ENCODE peak calls at places on chromosomes 3 and 15, in five cellular contexts. A is H1, Q is HepG2, U is K562, B is GM12878. Y is an unnamed sample.

GRCh38 chr15:38071211-38071972 is 137.0 kb downstream of the TMCO5A start:
- DNase-seq in A (no peak), Q (no peak), U (no peak), B (no peak), Y (no peak)

GRCh38 chr3:56291953-56292352 is 176.3 kb downstream of the ERC2 start:
- DNase-seq in A (no peak), Q (no peak), U (no peak), B (no peak), Y (no peak)

GRCh38 chr15:43218908-43219706 is 1.7 kb downstream of the EPB42 start:
- DNase-seq in A (no peak), Q (no peak), U (peak), B (no peak), Y (peak)

GRCh38 chr3:44414517-44415090 is 62.9 kb downstream of the ZNF445 start:
- DNase-seq in A (no peak), Q (peak), U (no peak), B (no peak), Y (no peak)

GRCh38 chr3:148863297-148863696 is 1.8 kb upstream of the CPA3 start:
- DNase-seq in A (no peak), Q (no peak), U (no peak), B (no peak), Y (no peak)

GRCh38 chr3:78912687-78913086 is 855.1 kb downstream of the ROBO1 start:
- DNase-seq in A (no peak), Q (no peak), U (no peak), B (no peak), Y (no peak)

GRCh38 chr3:157131861-157132260 is 28.1 kb downstream of the CCNL1 start:
- DNase-seq in A (no peak), Q (no peak), U (no peak), B (no peak), Y (no peak)

GRCh38 chr3:150545419-150546225 is 674 bp downstream of the SERP1 start:
- DNase-seq in A (no peak), Q (peak), U (peak), B (no peak), Y (peak)

GRCh38 chr3:152754303-152754702 is 80.6 kb upstream of the P2RY1 start:
- DNase-seq in A (no peak), Q (no peak), U (no peak), B (no peak), Y (no peak)

GRCh38 chr3:66712210-66712609 is 211.4 kb upstream of the LRIG1 start:
- DNase-seq in A (no peak), Q (no peak), U (no peak), B (no peak), Y (peak)

GRCh38 chr3:58175429-58176184 is 35.2 kb downstream of the DNASE1L3 start:
- DNase-seq in A (no peak), Q (peak), U (peak), B (no peak), Y (peak)

GRCh38 chr3:152128356-152128755 is 140.4 kb upstream of the MBNL1 start:
- DNase-seq in A (no peak), Q (no peak), U (no peak), B (no peak), Y (no peak)

GRCh38 chr3:146050700-146051099 is 110.3 kb downstream of the PLOD2 start:
- DNase-seq in A (no peak), Q (no peak), U (no peak), B (no peak), Y (no peak)

GRCh38 chr3:124248471-124249028 is 256.6 kb upstream of the ROPN1 start:
- DNase-seq in A (no peak), Q (no peak), U (peak), B (no peak), Y (no peak)

GRCh38 chr15:91849749-91850161 is 3.8 kb upstream of the SLCO3A1 start:
- DNase-seq in A (no peak), Q (peak), U (peak), B (no peak), Y (peak)

DNA sequence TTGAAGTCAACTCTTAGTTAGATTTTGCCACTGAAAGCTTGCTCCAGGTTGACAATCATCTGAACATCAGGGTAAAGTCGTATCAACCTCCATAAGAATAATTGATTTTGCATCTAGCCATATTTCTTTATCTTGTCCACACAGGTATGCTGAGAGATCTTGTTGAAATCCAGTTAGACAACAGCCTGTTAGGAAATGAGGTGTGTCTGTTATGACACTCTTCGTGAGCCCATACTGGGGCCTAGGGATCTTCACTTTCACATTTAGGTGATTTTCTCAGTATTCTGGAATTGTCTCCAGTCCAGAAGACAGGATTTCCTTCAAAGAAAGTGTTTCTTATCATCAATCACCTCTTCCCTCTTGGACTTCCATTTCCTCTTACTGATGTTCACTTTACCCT is 18.1 kb downstream of the DNAJB11 start:
- DNase-seq in A (no peak), Q (no peak), U (no peak), B (no peak), Y (no peak)
- TF ChIP-seq CREB1 in A (no peak), Q (no peak), U (no peak), B (no peak), Y (no peak)

GRCh38 chr3:144185291-144185690 is 213.7 kb downstream of the DIPK2A start:
- DNase-seq in A (no peak), Q (no peak), U (no peak), B (no peak), Y (no peak)

GRCh38 chr3:144182501-144182900 is 210.9 kb downstream of the DIPK2A start:
- DNase-seq in A (no peak), Q (no peak), U (no peak), B (no peak), Y (no peak)

GRCh38 chr3:144189044-144189443 is 217.4 kb downstream of the DIPK2A start:
- DNase-seq in A (no peak), Q (no peak), U (no peak), B (no peak), Y (peak)

DNA sequence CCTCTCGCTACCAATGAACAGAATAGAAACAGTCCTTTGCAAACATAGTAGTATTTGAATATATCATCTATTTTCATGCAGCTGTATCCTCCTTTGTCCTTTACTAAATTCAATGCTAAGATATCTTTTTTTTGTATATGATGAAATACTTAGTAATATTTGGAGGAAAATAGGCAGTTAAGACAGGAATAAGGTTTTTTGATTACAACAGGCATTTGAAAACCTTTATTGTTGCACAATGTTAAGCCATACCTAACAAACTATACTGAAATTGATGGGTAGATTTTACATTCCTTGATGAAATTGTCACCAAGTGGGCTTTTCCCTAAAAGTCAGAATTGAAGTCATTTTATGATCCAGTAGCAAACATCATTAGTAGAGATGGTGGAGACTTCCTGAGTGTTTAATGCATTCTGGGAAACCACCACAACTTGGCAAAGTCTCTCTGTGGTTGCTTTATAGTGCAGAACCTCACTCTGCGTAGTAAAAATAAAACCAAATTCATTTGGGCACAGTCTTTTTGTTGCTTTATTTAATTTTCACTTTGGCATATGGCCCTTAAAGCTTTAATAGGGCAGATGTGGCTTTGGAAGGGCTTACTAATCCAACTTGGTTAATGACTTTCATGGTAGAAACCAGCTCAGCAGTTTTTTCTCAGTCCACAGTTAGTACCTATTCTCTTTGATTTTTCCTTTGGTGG is 216.1 kb downstream of the DIPK2A start:
- DNase-seq in A (no peak), Q (no peak), U (no peak), B (no peak), Y (no peak)
- H3K4me2 ChIP-seq in A (no peak), Q (no peak), U (no peak), B (no peak), Y (no peak)

GRCh38 chr3:184757010-184757651 is 45.3 kb upstream of the MAGEF1 start:
- DNase-seq in A (no peak), Q (no peak), U (no peak), B (no peak), Y (peak)
- TF ChIP-seq POLR2AphosphoS5 in A (no peak), Q (no peak), U (no peak), B (no peak), Y (no peak)

DNA sequence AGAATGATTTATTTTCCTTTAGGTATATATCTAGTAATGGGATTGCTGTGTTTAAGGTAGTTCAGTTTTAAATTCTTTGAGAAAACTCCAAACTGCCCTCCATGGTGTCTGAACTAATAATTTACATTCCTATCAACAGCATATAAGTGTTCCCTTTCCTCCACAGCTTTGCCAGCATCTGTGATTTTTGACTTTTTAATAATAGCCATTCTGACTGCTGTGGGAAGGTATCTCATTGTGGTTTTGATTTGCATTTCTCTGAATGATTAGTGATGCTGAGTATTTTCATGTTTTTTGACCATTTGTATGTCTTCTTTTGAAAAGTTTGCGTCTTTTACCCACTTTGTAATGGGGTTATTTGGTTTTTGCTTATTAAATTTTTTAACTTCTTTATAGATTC is 571.6 kb upstream of the CCDC54 start:
- DNase-seq in A (no peak), Q (no peak), U (no peak), B (no peak), Y (no peak)
- TF ChIP-seq CREB1 in A (no peak), Q (no peak), U (no peak), B (no peak), Y (no peak)

DNA sequence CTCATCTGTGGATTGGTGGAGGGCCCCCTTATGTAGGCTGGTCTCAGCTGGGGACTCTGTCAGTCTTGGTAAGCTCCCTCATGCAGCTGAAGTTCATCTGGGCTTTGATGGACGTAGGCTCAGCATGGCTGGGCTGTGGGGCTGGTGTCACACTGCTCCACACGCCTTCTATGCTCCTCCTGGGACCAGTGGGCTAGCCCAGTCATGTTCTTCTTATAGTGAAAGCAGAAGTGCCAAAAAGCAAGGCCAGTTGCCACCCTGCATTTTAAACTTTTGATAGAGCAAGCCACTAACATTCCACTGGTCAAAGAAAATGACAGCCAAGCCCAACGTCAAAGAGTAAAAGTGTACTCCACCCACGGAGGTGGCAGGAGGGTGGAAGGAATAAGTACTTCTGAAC is 165.5 kb downstream of the MEX3B start:
- DNase-seq in A (no peak), Q (no peak), U (no peak), B (peak), Y (no peak)
- H3K4me2 ChIP-seq in A (no peak), Q (no peak), U (no peak), B (peak), Y (no peak)

GRCh38 chr3:37795431-37796061 is 66.1 kb upstream of the CTDSPL start:
- DNase-seq in A (no peak), Q (no peak), U (no peak), B (no peak), Y (no peak)

GRCh38 chr3:37793889-37794591 is 67.6 kb upstream of the CTDSPL start:
- DNase-seq in A (no peak), Q (no peak), U (no peak), B (no peak), Y (no peak)
- TF ChIP-seq POLR2AphosphoS5 in A (no peak), Q (no peak), U (no peak), B (no peak), Y (no peak)

GRCh38 chr3:130814691-130815472 is 68.3 kb upstream of the PIK3R4 start:
- DNase-seq in A (no peak), Q (no peak), U (no peak), B (no peak), Y (no peak)

GRCh38 chr3:130816873-130817445 is 70.3 kb upstream of the PIK3R4 start:
- DNase-seq in A (no peak), Q (no peak), U (no peak), B (no peak), Y (no peak)

DNA sequence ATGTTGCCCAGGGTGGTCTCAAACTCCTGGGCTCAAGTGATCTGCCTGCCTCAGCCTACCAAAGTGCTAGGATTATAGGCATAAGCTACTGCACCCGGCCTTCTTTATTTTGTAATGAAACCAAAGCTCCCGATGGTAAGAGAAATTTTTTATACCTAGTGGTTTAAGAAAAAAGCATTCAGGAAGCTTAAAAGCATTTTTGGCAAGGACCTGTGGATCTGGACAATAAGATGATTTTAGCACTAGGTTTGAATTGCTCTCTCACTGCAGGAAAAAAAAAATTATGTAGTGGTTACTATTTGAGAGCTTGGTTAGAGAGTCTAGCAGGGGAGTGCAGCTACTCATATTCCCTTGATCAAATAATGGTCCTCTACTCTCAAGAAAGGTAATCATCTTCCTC is 64.9 kb upstream of the PIK3R4 start:
- DNase-seq in A (no peak), Q (no peak), U (no peak), B (no peak), Y (no peak)
- TF ChIP-seq CREB1 in A (no peak), Q (no peak), U (no peak), B (no peak), Y (no peak)

GRCh38 chr3:105579439-105579838 is 212.7 kb downstream of the ALCAM start:
- DNase-seq in A (no peak), Q (no peak), U (no peak), B (no peak), Y (no peak)

GRCh38 chr3:105584351-105584790 is 217.7 kb downstream of the ALCAM start:
- DNase-seq in A (no peak), Q (no peak), U (no peak), B (no peak), Y (peak)

GRCh38 chr3:105580551-105580950 is 213.8 kb downstream of the ALCAM start:
- DNase-seq in A (no peak), Q (no peak), U (no peak), B (no peak), Y (no peak)

GRCh38 chr3:105582015-105582414 is 215.3 kb downstream of the ALCAM start:
- DNase-seq in A (no peak), Q (no peak), U (no peak), B (no peak), Y (no peak)
- H3K4me2 ChIP-seq in A (no peak), Q (no peak), U (no peak), B (no peak), Y (no peak)

GRCh38 chr3:171791695-171792082 is 18.6 kb downstream of the PLD1 start:
- DNase-seq in A (no peak), Q (peak), U (no peak), B (no peak), Y (peak)
- TF ChIP-seq POLR2AphosphoS5 in A (no peak), Q (no peak), U (no peak), B (no peak), Y (no peak)

DNA sequence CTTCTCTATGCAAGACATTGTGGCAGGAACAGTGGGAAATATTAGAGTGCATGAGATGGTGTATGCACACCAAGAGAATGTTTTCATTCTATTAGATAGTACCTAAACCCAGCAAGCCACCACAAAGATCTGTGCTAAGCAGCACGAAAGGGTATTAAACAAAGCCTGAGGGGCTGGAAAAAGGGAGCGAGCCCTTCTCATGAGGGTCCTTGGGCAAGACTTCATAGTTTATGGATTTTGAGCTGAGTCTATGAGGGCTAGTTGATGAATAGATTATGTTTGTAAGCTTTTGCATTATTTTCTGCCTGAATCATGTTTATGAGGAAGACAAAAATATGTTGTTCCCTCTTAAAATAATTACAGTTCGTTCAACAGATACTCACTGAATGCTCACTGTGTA is 9.4 kb upstream of the ACTC1 start:
- DNase-seq in A (no peak), Q (no peak), U (no peak), B (no peak), Y (no peak)
- TF ChIP-seq CREB1 in A (no peak), Q (no peak), U (no peak), B (no peak), Y (no peak)